ENCODE peak calls at places on chromosomes 11 and 22, in four cellular contexts. R is K562, W is A549, Z is right cardiac atrium. Q is an unnamed sample.

GRCh38 chr11:45383229-45383628 is 97.1 kb upstream of the SYT13 start:
- DNase-seq in R (no peak), W (no peak), Z (no peak), Q (no peak)

GRCh38 chr11:57407941-57408475 is 17.6 kb upstream of the PRG2 start:
- DNase-seq in R (no peak), W (no peak), Z (no peak), Q (no peak)

GRCh38 chr22:27989758-27990450 is 70.8 kb upstream of the PITPNB start:
- DNase-seq in R (no peak), W (no peak), Z (no peak), Q (no peak)

GRCh38 chr11:108916290-108916689 is 251.4 kb downstream of the DDX10 start:
- DNase-seq in R (no peak), W (no peak), Z (no peak), Q (no peak)

GRCh38 chr11:62922189-62922589 is 1.0 kb upstream of the CHRM1 start:
- DNase-seq in R (no peak), W (no peak), Z (no peak), Q (no peak)

GRCh38 chr11:57551941-57552340 is 14.5 kb downstream of the SMTNL1 start:
- DNase-seq in R (no peak), W (no peak), Z (no peak), Q (no peak)

GRCh38 chr11:122721964-122722266 is 66.4 kb downstream of the UBASH3B start:
- DNase-seq in R (no peak), W (no peak), Z (no peak), Q (no peak)

GRCh38 chr11:108872781-108873291 is 208.0 kb downstream of the DDX10 start:
- DNase-seq in R (no peak), W (no peak), Z (no peak), Q (no peak)

GRCh38 chr11:75615709-75616108 is 53.1 kb downstream of the MAP6 start:
- DNase-seq in R (no peak), W (no peak), Z (no peak), Q (no peak)

GRCh38 chr11:11635456-11635855 is 13.7 kb upstream of the GALNT18 start:
- DNase-seq in R (no peak), W (no peak), Z (no peak), Q (no peak)

GRCh38 chr11:10410106-10410843 is 44.8 kb upstream of the AMPD3 start:
- DNase-seq in R (no peak), W (no peak), Z (no peak), Q (no peak)

GRCh38 chr11:3637201-3637600 is 4.6 kb downstream of the ART5 start:
- DNase-seq in R (no peak), W (no peak), Z (no peak), Q (no peak)

GRCh38 chr11:73380321-73380720 is 4.1 kb downstream of the RELT start:
- DNase-seq in R (no peak), W (no peak), Z (no peak), Q (no peak)

GRCh38 chr22:22999473-22999872 is 70.8 kb upstream of the GNAZ start:
- DNase-seq in R (no peak), W (no peak), Z (no peak), Q (no peak)

DNA sequence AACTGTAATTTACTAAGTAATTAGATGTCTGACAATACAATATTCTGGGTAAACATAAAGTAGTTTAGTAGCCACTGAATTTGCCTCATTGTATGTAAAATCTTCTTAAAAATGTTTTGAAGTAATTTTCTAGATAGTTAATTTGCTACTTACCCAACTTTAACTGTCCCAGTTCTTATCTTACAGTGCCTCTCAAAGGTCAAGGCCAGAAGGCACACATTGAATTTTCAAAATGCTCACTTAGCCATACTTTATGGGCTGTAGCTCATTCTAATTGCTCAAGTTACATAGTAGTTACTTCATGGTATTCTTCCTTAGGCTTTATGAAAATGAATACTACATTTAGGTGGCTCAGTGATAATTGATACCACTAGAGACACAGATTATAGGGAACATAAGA is 666.6 kb downstream of the CNTN5 start:
- DNase-seq in R (no peak), W (no peak), Z (no peak), Q (no peak)
- H3K27ac ChIP-seq in R (no peak), W (no peak), Z (no peak), Q (no peak)

GRCh38 chr11:12717851-12718291 is 43.6 kb downstream of the TEAD1 start:
- DNase-seq in R (no peak), W (no peak), Z (no peak), Q (peak)
- H3K4me3 ChIP-seq in R (no peak), W (no peak), Z (no peak), Q (no peak)

GRCh38 chr11:126115253-126115540 is 52.5 kb upstream of the CDON start:
- DNase-seq in R (no peak), W (no peak), Z (peak), Q (no peak)

GRCh38 chr11:126113963-126114362 is 51.3 kb upstream of the CDON start:
- DNase-seq in R (no peak), W (no peak), Z (no peak), Q (no peak)

GRCh38 chr11:126113515-126113957 is 50.9 kb upstream of the CDON start:
- DNase-seq in R (no peak), W (peak), Z (peak), Q (no peak)

GRCh38 chr11:126115820-126116319 is 53.2 kb upstream of the CDON start:
- DNase-seq in R (no peak), W (peak), Z (peak), Q (no peak)

DNA sequence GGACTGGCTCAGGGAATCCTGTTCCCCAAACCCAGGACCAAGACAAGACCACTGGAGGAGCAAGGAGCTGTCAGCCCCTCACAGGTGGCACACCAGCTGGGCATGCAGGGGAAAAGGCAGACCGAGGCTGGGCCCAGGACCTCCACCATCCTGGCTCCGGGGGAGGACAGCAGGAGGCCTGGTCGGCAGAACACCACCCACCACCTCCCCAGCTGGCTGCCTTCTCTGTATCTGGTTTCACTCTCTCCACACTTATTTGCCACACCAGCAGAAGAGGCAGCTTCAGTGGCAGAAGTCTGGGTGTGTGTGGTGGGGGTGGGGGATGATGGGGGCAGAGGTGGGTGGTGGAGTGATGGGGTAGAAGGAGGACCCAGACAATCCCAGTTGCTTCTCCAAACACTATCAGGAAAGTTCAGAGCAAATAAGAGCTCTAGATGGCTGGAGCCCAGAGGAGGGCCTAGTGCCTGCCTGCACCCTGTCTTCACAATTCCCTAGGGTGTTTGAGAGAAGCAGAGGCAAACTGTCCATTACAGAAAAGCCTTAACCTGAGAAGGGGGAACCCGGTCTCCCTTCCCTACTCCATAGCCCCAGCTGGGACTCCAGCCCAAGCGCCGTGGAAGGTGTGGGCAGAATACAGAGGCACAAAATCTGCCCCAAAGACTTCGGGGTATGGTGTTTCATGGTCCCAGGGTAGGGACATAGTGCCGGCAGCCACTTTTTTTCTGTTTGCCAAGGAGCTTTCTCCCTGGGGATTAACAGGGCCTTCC is 52.0 kb upstream of the CDON start:
- DNase-seq in R (no peak), W (no peak), Z (no peak), Q (no peak)
- H3K27ac ChIP-seq in R (no peak), W (peak), Z (peak), Q (no peak)

DNA sequence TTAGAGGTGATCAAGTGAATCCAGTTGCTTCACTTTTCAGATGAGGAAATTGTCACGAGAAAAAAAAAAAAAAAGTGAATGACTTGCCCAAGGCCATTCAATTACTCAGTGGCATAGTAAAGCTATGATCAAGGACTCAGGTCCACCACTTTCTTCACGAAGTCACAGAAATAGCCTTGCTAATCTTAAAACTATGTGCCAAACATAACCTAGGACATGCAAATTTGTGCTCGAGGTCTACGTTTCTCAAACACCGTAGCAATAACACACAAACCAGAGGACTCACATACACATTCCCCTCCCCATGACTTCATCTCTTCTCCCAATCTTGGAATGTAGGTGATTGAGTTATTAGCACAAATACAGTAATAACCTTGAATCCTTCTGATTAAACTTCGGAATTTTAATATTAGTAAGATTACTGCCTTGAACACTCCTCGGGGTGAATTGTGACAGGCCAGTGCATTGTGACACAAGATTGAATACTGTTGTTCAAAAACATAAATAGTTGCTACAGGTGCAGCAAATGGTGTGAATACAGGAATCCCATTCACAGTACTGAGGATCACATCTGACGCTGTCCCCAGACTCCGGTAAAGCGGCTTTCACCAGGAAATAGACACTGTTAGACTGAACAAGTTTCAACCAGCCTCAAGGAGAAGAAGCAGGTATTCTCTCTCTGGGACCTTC is 3.8 kb downstream of the LGR4 start:
- DNase-seq in R (no peak), W (no peak), Z (no peak), Q (no peak)
- H3K4me3 ChIP-seq in R (no peak), W (peak), Z (peak), Q (no peak)

DNA sequence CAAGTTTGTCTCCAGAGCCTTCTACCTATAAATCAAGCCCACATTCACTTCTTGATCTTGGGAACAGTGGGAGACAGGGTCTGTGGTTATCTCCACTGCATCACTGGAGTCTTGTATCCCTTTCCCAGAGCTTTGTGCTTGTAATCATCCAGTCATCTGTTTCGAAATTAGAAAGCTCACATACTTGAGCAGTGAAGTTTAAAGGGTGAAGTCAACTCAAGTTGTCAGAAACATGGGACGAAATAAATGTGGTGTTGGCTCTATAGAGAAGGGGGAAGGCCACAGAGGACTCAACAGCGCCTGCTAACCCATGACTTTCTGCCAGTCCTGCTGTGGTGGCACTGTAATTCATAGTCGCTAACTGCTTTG is 197.5 kb downstream of the DBX1 start:
- DNase-seq in R (no peak), W (no peak), Z (no peak), Q (no peak)
- H3K27ac ChIP-seq in R (no peak), W (no peak), Z (no peak), Q (no peak)

GRCh38 chr11:78039391-78039918 is 16.4 kb upstream of the KCTD14 start:
- DNase-seq in R (no peak), W (no peak), Z (no peak), Q (no peak)
- H3K4me3 ChIP-seq in R (no peak), W (peak), Z (no peak), Q (no peak)

GRCh38 chr11:104705475-104706195 is 192.6 kb downstream of the CASP12 start:
- DNase-seq in R (no peak), W (no peak), Z (peak), Q (peak)

GRCh38 chr11:104704888-104705287 is 193.4 kb downstream of the CASP12 start:
- DNase-seq in R (no peak), W (no peak), Z (no peak), Q (no peak)

GRCh38 chr11:104700609-104701008 is 197.7 kb downstream of the CASP12 start:
- DNase-seq in R (no peak), W (no peak), Z (no peak), Q (no peak)
- H3K27ac ChIP-seq in R (no peak), W (no peak), Z (no peak), Q (no peak)

GRCh38 chr22:47247609-47248240 is 485.3 kb downstream of the TBC1D22A start:
- DNase-seq in R (no peak), W (no peak), Z (no peak), Q (no peak)
- H3K4me3 ChIP-seq in R (no peak), W (no peak), Z (no peak), Q (no peak)

DNA sequence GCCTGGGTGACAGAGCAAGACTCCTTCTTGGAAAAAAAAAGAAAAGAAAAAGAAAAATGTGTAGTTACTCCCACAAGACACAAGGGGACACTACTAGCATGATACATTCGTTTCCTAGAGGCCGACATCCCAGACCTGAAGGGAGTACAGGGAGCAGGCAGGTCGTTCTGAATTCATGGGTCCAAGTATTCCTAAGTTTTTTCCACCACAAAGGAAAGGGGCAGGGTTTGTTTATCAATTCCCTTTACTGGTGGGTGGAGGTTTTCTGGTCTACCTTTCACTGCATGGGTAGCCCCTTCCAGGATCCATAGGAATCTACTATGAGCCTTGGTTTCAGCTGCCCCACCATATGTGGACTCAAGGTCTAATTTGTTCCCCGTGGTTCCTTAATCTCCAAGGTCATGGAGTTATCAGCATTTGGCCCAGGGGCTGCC is 11.8 kb downstream of the TIGD3 start:
- DNase-seq in R (peak), W (peak), Z (no peak), Q (peak)
- H3K27ac ChIP-seq in R (peak), W (peak), Z (peak), Q (no peak)